ENCODE peak calls at places on chromosome 1, in four cellular contexts. Q is AG04450, Z is NCI-H1694, V is suprapubic skin. M is an unnamed sample.

GRCh38 chr1:46691997-46692790 is 20.5 kb downstream of the TEX38 start:
- DNase-seq in Z (no peak), Q (no peak), V (no peak), M (no peak)

GRCh38 chr1:181043025-181043880 is 9.5 kb downstream of the MR1 start:
- DNase-seq in Z (no peak), Q (no peak), V (no peak), M (no peak)

GRCh38 chr1:184033136-184033469 is 4.4 kb downstream of the COLGALT2 start:
- DNase-seq in V (no peak), Q (no peak), Z (no peak), M (no peak)

GRCh38 chr1:227437495-227438008 is 119.3 kb upstream of the CDC42BPA start:
- DNase-seq in Z (peak; percentile 73), V (no peak), Q (no peak), M (peak; percentile 79)

GRCh38 chr1:199463521-199464127 is 563.9 kb upstream of the NR5A2 start:
- DNase-seq in Q (peak; percentile 54), Z (peak; percentile 7), V (no peak), M (peak; percentile 66)

GRCh38 chr1:232328496-232329102 is 301.3 kb downstream of the SIPA1L2 start:
- DNase-seq in Z (no peak), Q (no peak), V (no peak), M (no peak)

GRCh38 chr1:229059671-229060079 is 211.2 kb upstream of the RAB4A start:
- DNase-seq in Z (no peak), V (no peak), Q (no peak), M (no peak)

GRCh38 chr1:77538956-77539509 is 143.4 kb downstream of the ZZZ3 start:
- DNase-seq in Q (peak; percentile 83), V (no peak), Z (peak; percentile 46), M (peak; percentile 89)

GRCh38 chr1:115727706-115728249 is 40.7 kb downstream of the CASQ2 start:
- DNase-seq in Q (peak; percentile 66), Z (no peak), V (peak; percentile 82), M (no peak)

GRCh38 chr1:147539122-147539575 is 2.2 kb upstream of the BCL9 start:
- DNase-seq in Z (no peak), Q (peak; percentile 80), V (no peak), M (peak; percentile 97)

GRCh38 chr1:185317886-185318310 is 855 bp upstream of the IVNS1ABP start:
- DNase-seq in Q (no peak), V (peak; percentile 67), Z (no peak), M (peak; percentile 60)

GRCh38 chr1:201807958-201808632 is 20.9 kb upstream of the IPO9 start:
- DNase-seq in Z (no peak), Q (no peak), V (no peak), M (no peak)

GRCh38 chr1:211356723-211357418 is 30.2 kb downstream of the TRAF5 start:
- DNase-seq in Z (no peak), V (no peak), Q (no peak), M (no peak)

GRCh38 chr1:53946252-53947171 is at the start of gene LRRC42:
- DNase-seq in Z (peak; percentile 87), V (no peak), Q (no peak), M (no peak)

GRCh38 chr1:203311368-203312301 is 6.3 kb downstream of the BTG2 start:
- DNase-seq in V (no peak), Z (no peak), Q (no peak), M (no peak)

M was measured in ACHN.